ENCODE peak calls at places on chromosomes 4 and X, in six cellular contexts. S is heart right ventricle, N is fibroblast of lung, F is IMR-90, R is right lobe of liver, J is psoas muscle. K is an unnamed sample.

GRCh38 chr4:12499693-12500092 is 984.4 kb downstream of the RAB28 start:
- DNase-seq in S (no peak), N (no peak), F (no peak), R (no peak), J (no peak), K (no peak)

GRCh38 chr4:156169011-156169410 is 215.3 kb upstream of the CTSO start:
- DNase-seq in S (peak), N (peak), F (peak), R (no peak), J (no peak), K (no peak)

GRCh38 chrX:123830309-123830708 is 29.5 kb upstream of the XIAP start:
- DNase-seq in S (no peak), N (peak), F (no peak), R (peak), J (no peak), K (no peak)

GRCh38 chrX:155592331-155592730 is 20.4 kb downstream of the TMLHE start:
- DNase-seq in S (no peak), N (no peak), F (no peak), R (no peak), J (no peak), K (no peak)

GRCh38 chr4:2059034-2059725 is at the start of gene NAT8L:
- DNase-seq in S (no peak), N (no peak), F (no peak), R (peak), J (peak), K (no peak)

GRCh38 chr4:47839259-47839658 is 1.4 kb upstream of the CORIN start:
- DNase-seq in S (peak), N (peak), F (peak), R (no peak), J (no peak), K (peak)

GRCh38 chr4:26213317-26213716 is 107.5 kb upstream of the RBPJ start:
- DNase-seq in S (no peak), N (no peak), F (no peak), R (no peak), J (no peak), K (no peak)

GRCh38 chr4:105637409-105638258 is 70.9 kb downstream of the INTS12 start:
- DNase-seq in S (peak), N (peak), F (peak), R (peak), J (peak), K (peak)

GRCh38 chr4:74365761-74366160 is 816 bp downstream of the EREG start:
- DNase-seq in S (no peak), N (peak), F (no peak), R (no peak), J (no peak), K (no peak)

GRCh38 chr4:40425799-40426574 is 90.9 kb downstream of the CHRNA9 start:
- DNase-seq in S (no peak), N (no peak), F (no peak), R (no peak), J (no peak), K (no peak)

GRCh38 chr4:16226816-16227461 is 668 bp upstream of the TAPT1 start:
- DNase-seq in S (peak), N (peak), F (no peak), R (peak), J (peak), K (peak)

GRCh38 chr4:127965803-127966175 is 583 bp downstream of the ABHD18 start:
- DNase-seq in S (peak), N (peak), F (peak), R (peak), J (peak), K (no peak)

GRCh38 chrX:100973411-100973810 is 3.9 kb downstream of the ARL13A start:
- DNase-seq in S (no peak), N (peak), F (peak), R (no peak), J (no peak), K (no peak)

GRCh38 chrX:9141496-9141895 is 107.6 kb upstream of the FAM9B start:
- DNase-seq in S (no peak), N (peak), F (peak), R (no peak), J (no peak), K (no peak)

GRCh38 chr4:11468901-11469300 is 40.2 kb upstream of the HS3ST1 start:
- DNase-seq in S (no peak), N (no peak), F (no peak), R (no peak), J (no peak), K (no peak)

GRCh38 chr4:11472535-11472934 is 43.8 kb upstream of the HS3ST1 start:
- DNase-seq in S (no peak), N (no peak), F (no peak), R (no peak), J (no peak), K (no peak)

GRCh38 chr4:11469900-11470708 is 41.4 kb upstream of the HS3ST1 start:
- DNase-seq in S (no peak), N (no peak), F (no peak), R (no peak), J (no peak), K (no peak)

GRCh38 chr4:11471613-11472012 is 42.9 kb upstream of the HS3ST1 start:
- DNase-seq in S (peak), N (no peak), F (no peak), R (no peak), J (no peak), K (no peak)

GRCh38 chr4:11470709-11471441 is 42.2 kb upstream of the HS3ST1 start:
- DNase-seq in S (no peak), N (no peak), F (no peak), R (no peak), J (no peak), K (no peak)
- H3K27ac ChIP-seq in S (peak), N (no peak), F (no peak), R (no peak), J (no peak), K (no peak)

GRCh38 chr4:8271821-8272220 is 2.3 kb downstream of the HTRA3 start:
- DNase-seq in S (no peak), N (no peak), F (no peak), R (no peak), J (no peak), K (no peak)

GRCh38 chr4:8272472-8273428 is 3.2 kb downstream of the HTRA3 start:
- DNase-seq in S (peak), N (no peak), F (peak), R (no peak), J (no peak), K (no peak)

GRCh38 chr4:8270418-8270771 is 841 bp downstream of the HTRA3 start:
- DNase-seq in S (no peak), N (no peak), F (no peak), R (no peak), J (no peak), K (no peak)

GRCh38 chr4:8269535-8270417 is at the start of gene HTRA3:
- DNase-seq in S (peak), N (peak), F (peak), R (peak), J (peak), K (peak)

DNA sequence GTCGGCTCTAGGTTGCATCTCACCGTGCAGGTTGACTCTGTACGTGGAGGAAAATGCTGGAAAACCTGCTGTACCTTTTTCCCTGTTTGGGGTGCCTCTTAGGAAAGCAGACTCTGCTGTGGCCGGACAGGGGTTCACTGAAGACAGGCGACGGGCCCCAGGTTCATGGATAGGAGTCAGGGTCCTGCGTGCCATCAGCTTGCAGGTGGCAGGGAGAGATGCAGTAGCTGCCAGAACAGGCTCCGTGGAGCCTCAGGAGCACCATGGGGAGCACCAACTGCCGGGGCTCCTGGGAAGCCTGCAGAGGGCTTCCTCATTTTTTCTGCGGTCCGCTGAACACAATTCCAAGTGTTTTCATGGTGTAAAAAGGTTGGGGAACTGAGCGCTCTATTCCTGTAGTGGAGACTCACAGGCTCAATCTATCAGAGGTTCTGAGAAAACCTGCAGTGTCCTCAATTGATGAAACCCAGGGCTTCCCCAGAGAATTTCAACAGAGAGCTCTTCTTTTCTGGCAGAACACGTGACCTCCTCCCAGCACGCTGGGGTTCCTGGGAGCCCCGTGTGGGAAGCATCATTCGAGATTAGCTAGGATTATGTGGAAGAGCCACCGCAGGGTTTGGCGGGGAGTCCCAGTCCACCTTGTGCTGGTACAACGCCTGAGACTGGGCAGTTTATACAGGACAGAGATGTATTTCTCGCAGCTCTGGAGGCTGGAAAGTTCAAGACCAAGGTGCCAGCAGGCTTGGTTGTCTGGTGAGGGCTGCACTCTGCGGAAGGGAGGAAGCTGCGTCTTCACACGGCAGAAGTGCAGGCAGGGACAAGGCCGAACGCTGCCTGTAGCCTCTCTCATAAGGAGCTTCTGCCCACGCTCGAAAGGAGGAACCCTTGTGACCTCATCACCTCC is 1.6 kb downstream of the HTRA3 start:
- DNase-seq in S (no peak), N (no peak), F (no peak), R (no peak), J (no peak), K (no peak)
- H3K4me3 ChIP-seq in S (peak), N (no peak), F (no peak), R (no peak), J (peak), K (peak)

DNA sequence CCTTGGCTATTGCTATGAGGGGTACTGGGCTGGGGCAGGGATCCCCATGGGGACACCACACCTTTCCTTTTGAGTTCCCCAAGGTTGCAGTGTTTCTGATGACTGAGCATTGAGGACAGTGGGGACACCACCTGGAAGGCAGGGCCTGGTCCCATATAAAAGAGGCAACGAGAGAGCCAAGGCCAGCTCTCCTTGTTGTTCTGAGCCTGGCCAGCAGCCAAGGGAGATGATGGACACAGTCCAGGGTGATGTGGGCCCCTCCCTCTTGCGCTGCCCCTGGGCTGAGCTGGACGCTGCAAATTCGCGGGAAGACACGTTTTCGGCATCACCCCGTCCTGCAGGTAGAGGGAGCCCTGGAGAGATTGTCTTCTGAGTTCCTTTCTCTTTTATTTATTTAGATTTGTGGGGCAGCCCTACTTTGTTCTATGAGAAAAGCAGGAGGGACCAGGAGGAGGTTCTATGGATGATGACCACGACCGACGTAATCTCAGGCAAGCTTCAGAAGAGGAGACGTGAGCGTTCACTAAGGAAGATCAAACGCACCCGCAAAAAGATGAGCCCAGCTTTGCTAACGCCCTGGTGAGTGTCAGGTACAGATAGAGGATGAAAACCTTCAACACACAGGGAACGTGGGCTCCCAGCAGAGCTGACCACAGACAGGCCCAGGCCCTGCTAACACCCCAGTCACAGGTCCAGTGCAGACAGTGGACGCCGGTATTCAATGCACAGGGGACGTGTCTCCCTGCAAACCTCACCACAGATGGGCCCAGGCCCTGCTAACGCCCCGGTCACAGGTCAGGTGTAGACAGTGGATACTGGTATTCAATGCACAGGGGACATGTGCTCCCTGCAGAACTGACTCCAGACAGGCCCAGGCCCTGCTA is 97.4 kb downstream of the SHOX start:
- DNase-seq in S (no peak), N (no peak), F (no peak), R (no peak), J (no peak), K (no peak)
- TF ChIP-seq CTCF in S (no peak), N (no peak), F (no peak), R (no peak), J (no peak), K (no peak)

GRCh38 chr4:173345648-173346047 is 11.5 kb upstream of the HMGB2 start:
- DNase-seq in S (no peak), N (no peak), F (no peak), R (no peak), J (no peak), K (no peak)

GRCh38 chr4:173343832-173344397 is 9.8 kb upstream of the HMGB2 start:
- DNase-seq in S (no peak), N (no peak), F (no peak), R (no peak), J (no peak), K (no peak)

GRCh38 chr4:173347467-173347866 is 13.3 kb upstream of the HMGB2 start:
- DNase-seq in S (no peak), N (no peak), F (no peak), R (no peak), J (no peak), K (no peak)

GRCh38 chr4:173346074-173346473 is 11.9 kb upstream of the HMGB2 start:
- DNase-seq in S (no peak), N (peak), F (peak), R (no peak), J (no peak), K (no peak)
- H3K27ac ChIP-seq in S (no peak), N (peak), F (no peak), R (no peak), J (no peak), K (no peak)

DNA sequence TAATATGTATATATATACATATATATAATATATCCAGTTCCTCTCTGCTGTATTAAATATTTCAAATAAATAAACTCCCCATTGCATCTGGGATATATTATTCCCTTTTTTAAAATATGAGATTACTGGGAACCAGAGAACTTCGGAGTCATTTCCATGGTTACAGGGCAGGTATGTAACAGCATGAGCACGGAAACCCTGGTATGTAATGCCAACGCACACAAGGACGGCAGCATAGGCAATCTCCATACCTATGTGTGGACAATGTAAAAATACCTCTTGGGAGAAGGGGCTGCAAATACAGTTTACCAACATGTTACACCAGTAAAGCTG is 62.8 kb downstream of the NUDT10 start:
- DNase-seq in S (no peak), N (no peak), F (no peak), R (no peak), J (no peak), K (no peak)
- H3K4me3 ChIP-seq in S (peak), N (no peak), F (no peak), R (peak), J (peak), K (peak)

DNA sequence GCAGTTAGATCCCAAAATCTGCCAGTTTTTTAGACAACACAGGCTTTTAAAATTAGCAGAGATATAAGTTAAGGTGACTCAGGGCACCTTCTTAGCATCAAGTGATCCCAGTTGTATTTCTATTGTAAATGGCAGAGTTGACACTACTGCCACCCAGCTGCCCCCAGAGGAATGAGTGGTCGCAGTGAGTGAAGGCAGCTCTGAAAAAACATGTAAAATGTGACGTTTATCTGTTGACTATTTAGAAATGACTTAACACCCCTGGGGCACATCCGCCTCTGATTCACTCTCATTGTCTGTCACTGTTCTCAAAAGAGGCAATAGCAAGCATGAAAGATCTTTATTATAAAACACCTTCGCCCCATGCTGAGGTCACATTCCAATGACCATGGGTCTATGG is 592.4 kb downstream of the ACTRT1 start:
- DNase-seq in S (no peak), N (no peak), F (no peak), R (no peak), J (no peak), K (no peak)
- TF ChIP-seq CTCF in S (no peak), N (no peak), F (no peak), R (no peak), J (no peak), K (no peak)

DNA sequence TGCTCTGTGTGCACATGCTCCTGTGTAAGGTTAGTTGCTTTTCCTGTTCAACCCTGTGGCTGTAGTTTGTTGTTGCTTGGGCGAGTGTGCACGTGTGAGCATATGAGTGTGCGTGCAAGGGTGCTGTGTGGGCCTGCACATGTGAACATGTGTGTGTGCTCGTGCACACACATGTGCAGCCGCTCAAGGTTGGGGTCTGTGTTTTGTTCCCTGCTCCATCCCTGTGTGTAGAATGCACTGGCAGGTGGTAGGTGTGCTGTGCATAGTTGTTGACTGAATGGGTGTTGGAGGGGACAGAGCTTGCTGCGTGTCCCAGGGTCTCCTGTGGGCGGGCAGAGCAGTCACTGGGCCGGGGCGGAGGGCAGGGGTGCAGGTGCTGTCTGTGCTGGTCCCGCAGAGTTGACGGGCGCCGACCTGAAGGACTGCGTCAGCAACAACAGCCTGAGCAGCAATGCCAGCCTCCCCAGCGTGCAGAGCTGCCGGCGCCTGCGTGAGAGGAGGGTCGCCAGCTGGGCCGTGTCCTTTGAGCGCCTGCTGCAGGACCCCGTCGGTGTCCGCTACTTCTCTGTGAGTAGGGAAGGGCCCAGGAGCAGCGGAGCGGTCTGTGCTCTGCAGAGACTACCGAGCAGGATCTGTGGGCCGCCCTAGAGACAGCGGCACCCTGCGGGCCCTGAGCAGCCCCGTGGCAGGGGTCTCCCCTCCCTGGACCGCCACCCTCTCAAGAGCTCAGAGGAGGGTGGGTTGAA is 27.9 kb upstream of the HGFAC start:
- DNase-seq in S (no peak), N (no peak), F (no peak), R (peak), J (no peak), K (no peak)
- H3K27ac ChIP-seq in S (no peak), N (no peak), F (no peak), R (no peak), J (no peak), K (no peak)